ENCODE peak calls at places on chromosome 4, in nine cellular contexts. T is astrocyte of the spinal cord, C is tibial nerve, G is GM06990, M is PC-3, B is DND-41, Q is heart right ventricle, F is neural progenitor cell, J is cardiac fibroblast. W is an unnamed sample.

GRCh38 chr4:175833574-175834350 is 21.7 kb upstream of the GPM6A start:
- DNase-seq in T (peak), G (peak), F (peak), Q (no peak), C (no peak), M (peak), B (no peak), J (no peak), W (no peak)

GRCh38 chr4:28092610-28093009 is 1232.0 kb downstream of the STIM2 start:
- DNase-seq in M (peak), F (no peak), B (no peak), Q (no peak), J (no peak), T (no peak), C (no peak), G (no peak), W (no peak)

GRCh38 chr4:177235026-177235425 is 74.6 kb upstream of the NEIL3 start:
- DNase-seq in C (no peak), J (peak), Q (no peak), M (no peak), T (peak), F (no peak), G (no peak), B (no peak), W (no peak)

GRCh38 chr4:149781150-149781549 is 34.5 kb downstream of the IQCM start:
- DNase-seq in M (peak), C (no peak), B (no peak), G (no peak), T (peak), J (peak), Q (no peak), F (no peak), W (no peak)

GRCh38 chr4:148852092-148852699 is 410.0 kb upstream of the NR3C2 start:
- DNase-seq in G (no peak), Q (no peak), C (no peak), B (no peak), F (no peak), J (peak), T (no peak), M (peak), W (no peak)

GRCh38 chr4:39255266-39255665 is 72.9 kb downstream of the WDR19 start:
- DNase-seq in F (peak), J (peak), G (no peak), T (peak), C (no peak), M (peak), Q (no peak), B (no peak), W (no peak)

GRCh38 chr4:155639674-155640529 is 26.7 kb upstream of the GUCY1A1 start:
- DNase-seq in J (no peak), Q (no peak), T (no peak), F (no peak), M (no peak), G (peak), B (peak), C (no peak), W (no peak)

GRCh38 chr4:126451237-126451885 is 1136.6 kb downstream of the FAT4 start:
- DNase-seq in M (no peak), J (no peak), G (no peak), C (no peak), B (no peak), F (no peak), Q (no peak), T (no peak), W (no peak)

GRCh38 chr4:113974467-113974866 is 5.0 kb downstream of the ARSJ start:
- DNase-seq in F (no peak), C (no peak), Q (no peak), B (no peak), M (no peak), J (no peak), T (no peak), G (no peak), W (no peak)
- H3K4me3 ChIP-seq in F (no peak), C (no peak), Q (no peak), B (no peak), M (peak), J (no peak), T (no peak), G (no peak), W (no peak)

GRCh38 chr4:687048-687974 is 1.6 kb downstream of the SLC49A3 start:
- DNase-seq in Q (peak), C (peak), B (no peak), M (peak), J (peak), T (peak), F (no peak), G (no peak), W (no peak)

GRCh38 chr4:687975-688694 is 816 bp downstream of the SLC49A3 start:
- DNase-seq in G (no peak), Q (no peak), J (no peak), M (peak), F (no peak), C (no peak), T (no peak), B (no peak), W (no peak)

GRCh38 chr4:685681-686218 is 3.2 kb downstream of the SLC49A3 start:
- DNase-seq in T (no peak), G (no peak), Q (no peak), F (no peak), C (no peak), M (no peak), B (no peak), J (no peak), W (no peak)

GRCh38 chr4:684611-685010 is 4.3 kb downstream of the SLC49A3 start:
- DNase-seq in B (no peak), C (no peak), J (no peak), T (no peak), F (no peak), M (no peak), G (peak), Q (no peak), W (no peak)

DNA sequence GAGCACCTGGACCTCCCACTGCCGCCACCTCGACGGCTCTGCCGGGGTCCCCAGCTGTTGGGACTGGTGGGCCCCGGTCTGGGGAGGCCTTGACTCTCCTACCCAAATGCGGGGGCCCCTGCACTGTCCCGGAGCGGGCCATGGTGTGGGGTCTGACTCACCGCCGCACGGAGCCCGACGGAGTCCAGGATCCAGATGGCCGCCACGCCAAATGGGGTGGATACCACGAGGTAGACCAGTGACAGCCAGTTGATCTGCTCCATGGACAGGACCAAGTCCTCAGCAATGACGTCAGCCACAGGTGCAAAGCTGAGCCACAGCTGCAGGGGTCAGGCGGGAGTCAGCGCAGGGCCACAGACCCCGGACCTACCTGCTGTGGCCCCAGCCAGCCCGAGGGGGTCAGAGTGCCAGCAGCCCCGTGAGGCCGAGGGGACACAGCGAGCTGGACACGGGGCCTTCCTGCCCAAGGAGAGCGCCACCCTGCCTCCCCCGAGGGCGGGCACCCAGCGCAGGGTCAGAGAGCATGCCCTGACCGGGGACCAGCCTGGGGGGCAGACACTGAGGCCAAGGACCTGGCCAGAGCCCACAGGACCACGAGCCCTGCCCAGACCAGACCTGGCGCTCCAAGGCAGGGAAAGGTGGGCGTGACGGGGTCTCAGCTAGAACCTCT is 2.4 kb downstream of the SLC49A3 start:
- DNase-seq in B (no peak), Q (no peak), F (no peak), M (no peak), C (no peak), T (no peak), J (no peak), G (peak), W (no peak)
- TF ChIP-seq CTCF in B (no peak), Q (no peak), F (no peak), M (no peak), C (no peak), T (no peak), J (no peak), G (no peak), W (no peak)

GRCh38 chr4:681736-682451 is 7.1 kb downstream of the SLC49A3 start:
- DNase-seq in J (no peak), F (peak), Q (no peak), B (peak), G (peak), C (no peak), T (no peak), M (peak), W (no peak)
- H3K4me3 ChIP-seq in J (no peak), F (no peak), Q (no peak), B (peak), G (no peak), C (no peak), T (no peak), M (peak), W (peak)

DNA sequence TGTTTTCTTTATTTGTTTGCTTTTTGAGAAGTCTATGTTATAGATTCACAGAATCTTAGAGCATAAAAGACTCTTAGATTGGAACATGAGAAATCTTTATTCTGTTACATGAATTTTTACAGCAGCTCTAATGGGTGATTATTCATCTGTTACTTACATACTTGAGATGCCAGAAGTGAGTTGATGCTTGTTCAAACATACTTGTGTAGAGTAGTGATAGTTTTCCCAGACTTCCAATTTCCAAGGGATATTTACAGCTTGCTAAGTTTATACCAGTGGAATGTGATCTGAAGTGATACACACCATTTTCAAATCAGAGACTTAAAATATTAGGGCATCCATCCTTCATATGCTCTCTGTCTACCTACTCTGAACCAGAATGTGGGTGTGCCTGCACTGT is 252.9 kb upstream of the SMIM31 start:
- DNase-seq in C (no peak), J (no peak), G (no peak), M (peak), T (peak), F (no peak), B (no peak), Q (no peak), W (no peak)
- TF ChIP-seq CTCF in C (no peak), J (no peak), G (no peak), M (no peak), T (no peak), F (no peak), B (no peak), Q (no peak), W (no peak)

DNA sequence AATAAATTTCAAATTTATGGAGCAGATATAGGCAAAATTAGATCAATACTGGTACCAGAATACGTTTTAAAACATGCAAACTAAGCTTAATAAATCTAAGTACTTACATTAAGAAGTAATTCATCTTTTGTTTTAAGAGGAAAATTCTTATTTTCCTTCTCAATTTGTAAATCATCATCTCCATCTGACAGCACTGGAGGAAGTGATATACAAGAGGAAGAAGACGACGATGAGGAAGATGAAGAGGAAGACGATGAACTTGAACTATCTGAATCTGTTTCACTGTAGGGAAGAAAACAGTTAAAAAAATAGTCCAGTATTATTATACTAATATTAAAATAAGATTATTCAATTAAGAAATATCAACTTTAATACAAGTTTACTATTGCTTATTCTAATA is 2.6 kb downstream of the NAF1 start:
- DNase-seq in G (no peak), B (no peak), J (no peak), C (no peak), F (no peak), M (no peak), T (no peak), Q (no peak), W (no peak)
- H3K4me3 ChIP-seq in G (no peak), B (peak), J (no peak), C (no peak), F (no peak), M (no peak), T (no peak), Q (no peak), W (no peak)

DNA sequence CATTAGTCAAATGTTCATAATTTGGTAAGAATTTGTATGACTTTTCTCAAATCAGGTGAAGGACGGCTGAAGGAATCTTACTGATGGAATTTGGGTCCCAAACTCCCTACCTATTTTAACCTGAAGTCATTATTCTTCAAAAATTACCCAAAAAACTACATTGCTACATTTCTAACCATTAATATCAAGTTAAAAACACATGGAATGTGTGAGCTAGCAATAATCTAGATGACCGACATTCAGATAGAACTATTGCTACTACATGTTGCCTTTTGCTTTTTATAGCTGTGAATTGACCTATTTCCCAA is 25.3 kb upstream of the WWC2 start:
- DNase-seq in Q (no peak), F (no peak), G (no peak), B (no peak), M (no peak), C (no peak), T (no peak), J (no peak), W (no peak)
- TF ChIP-seq CTCF in Q (no peak), F (no peak), G (no peak), B (no peak), M (no peak), C (peak), T (no peak), J (no peak), W (no peak)

GRCh38 chr4:2797545-2798305 is 4.8 kb downstream of the SH3BP2 start:
- DNase-seq in T (no peak), Q (no peak), C (no peak), F (peak), G (peak), J (no peak), B (peak), M (no peak), W (no peak)

GRCh38 chr4:2797188-2797544 is 4.3 kb downstream of the SH3BP2 start:
- DNase-seq in J (no peak), M (no peak), C (no peak), T (no peak), Q (no peak), B (no peak), F (peak), G (no peak), W (no peak)

GRCh38 chr4:2799971-2800690 is 7.2 kb downstream of the SH3BP2 start:
- DNase-seq in G (peak), T (no peak), J (no peak), F (no peak), Q (no peak), B (no peak), C (no peak), M (no peak), W (no peak)

GRCh38 chr4:2799444-2799911 is 6.6 kb downstream of the SH3BP2 start:
- DNase-seq in J (no peak), F (peak), C (no peak), G (peak), B (peak), Q (peak), T (no peak), M (no peak), W (no peak)

GRCh38 chr4:2798399-2799301 is 5.8 kb downstream of the SH3BP2 start:
- DNase-seq in M (no peak), Q (peak), B (no peak), T (no peak), G (peak), C (no peak), F (peak), J (peak), W (no peak)
- H3K4me3 ChIP-seq in M (no peak), Q (peak), B (no peak), T (no peak), G (peak), C (peak), F (no peak), J (no peak), W (peak)

GRCh38 chr4:48126621-48127020 is 7.4 kb downstream of the TXK start:
- DNase-seq in B (no peak), F (no peak), G (no peak), C (no peak), M (no peak), T (no peak), J (no peak), Q (no peak), W (no peak)

GRCh38 chr4:48129307-48130014 is 4.6 kb downstream of the TXK start:
- DNase-seq in G (no peak), J (peak), M (peak), B (no peak), T (no peak), C (no peak), F (no peak), Q (no peak), W (no peak)

GRCh38 chr4:48130100-48130499 is 4.0 kb downstream of the TXK start:
- DNase-seq in F (no peak), J (peak), M (no peak), Q (no peak), T (no peak), G (no peak), B (no peak), C (no peak), W (no peak)

GRCh38 chr4:48127231-48127881 is 6.7 kb downstream of the TXK start:
- DNase-seq in F (peak), T (no peak), B (no peak), C (no peak), M (peak), G (no peak), J (no peak), Q (no peak), W (no peak)

DNA sequence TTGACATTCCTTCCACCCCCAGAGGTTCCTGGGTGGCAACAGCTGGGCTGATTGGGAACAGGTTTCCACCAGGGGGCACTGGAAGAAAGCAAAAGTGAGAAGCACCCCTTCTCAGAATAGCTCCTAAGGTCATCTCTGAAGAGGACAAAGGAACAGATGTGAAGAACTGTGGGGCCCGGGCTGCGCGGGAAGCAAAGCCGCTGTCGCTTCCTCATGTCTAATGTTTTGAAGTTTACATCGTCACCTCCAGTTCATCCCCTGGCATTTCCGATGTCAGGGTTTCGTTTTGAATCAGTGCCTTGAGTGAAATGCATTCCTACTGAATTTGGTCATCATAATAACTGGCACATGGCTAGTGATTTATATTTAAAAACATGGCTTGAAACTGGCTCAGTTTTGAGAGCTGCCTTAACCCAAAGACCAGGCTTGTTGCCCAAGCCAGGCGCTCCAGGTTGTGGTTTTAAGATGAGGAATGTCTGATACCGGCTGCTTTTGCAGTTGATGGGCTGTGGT is 6.1 kb downstream of the TXK start:
- DNase-seq in T (peak), F (peak), G (peak), B (peak), Q (peak), M (peak), C (peak), J (peak), W (peak)
- TF ChIP-seq CTCF in T (peak), F (peak), G (peak), B (peak), Q (peak), M (peak), C (peak), J (peak), W (peak)

W was measured in esophagus squamous epithelium.